ENCODE peak calls at places on chromosomes 11 and 22, in eight cellular contexts. One of them, this sample, is unnamed.

GRCh38 chr11:57792060-57792541 is 30.5 kb downstream of the CTNND1 start:
- DNase-seq in HuH-7: no peak
- DNase-seq in tibial nerve: peak; percentile 71
- DNase-seq in activated T-cell treated with anti-CD3 and anti-CD28 coated beads for 1 hour: peak; percentile 83
- DNase-seq in Caki2: no peak
- DNase-seq in HT-29: no peak
- DNase-seq in GM13977: peak; percentile 91
- DNase-seq in hypothalamus: peak; percentile 6
- DNase-seq in this sample: no peak

GRCh38 chr11:44005076-44005800 is 42.5 kb upstream of the ACCSL start:
- DNase-seq in HuH-7: no peak
- DNase-seq in tibial nerve: no peak
- DNase-seq in activated T-cell treated with anti-CD3 and anti-CD28 coated beads for 1 hour: no peak
- DNase-seq in Caki2: no peak
- DNase-seq in HT-29: no peak
- DNase-seq in GM13977: no peak
- DNase-seq in hypothalamus: no peak
- DNase-seq in this sample: no peak

GRCh38 chr11:27497284-27497866 is 9.2 kb downstream of the LIN7C start:
- DNase-seq in HuH-7: no peak
- DNase-seq in tibial nerve: no peak
- DNase-seq in activated T-cell treated with anti-CD3 and anti-CD28 coated beads for 1 hour: no peak
- DNase-seq in Caki2: peak; percentile 26
- DNase-seq in HT-29: peak; percentile 63
- DNase-seq in GM13977: peak; percentile 15
- DNase-seq in hypothalamus: no peak
- DNase-seq in this sample: no peak

GRCh38 chr11:78449866-78450265 is 32.2 kb upstream of the GAB2 start:
- DNase-seq in HuH-7: no peak
- DNase-seq in tibial nerve: no peak
- DNase-seq in activated T-cell treated with anti-CD3 and anti-CD28 coated beads for 1 hour: no peak
- DNase-seq in Caki2: no peak
- DNase-seq in HT-29: no peak
- DNase-seq in GM13977: no peak
- DNase-seq in hypothalamus: no peak
- DNase-seq in this sample: no peak

GRCh38 chr11:13674799-13675509 is 6.5 kb downstream of the FAR1 start:
- DNase-seq in HuH-7: no peak
- DNase-seq in tibial nerve: peak; percentile 47
- DNase-seq in activated T-cell treated with anti-CD3 and anti-CD28 coated beads for 1 hour: no peak
- DNase-seq in Caki2: no peak
- DNase-seq in HT-29: no peak
- DNase-seq in GM13977: no peak
- DNase-seq in hypothalamus: no peak
- DNase-seq in this sample: no peak

GRCh38 chr11:103537904-103538502 is 428.8 kb downstream of the DYNC2H1 start:
- DNase-seq in HuH-7: peak; percentile 4
- DNase-seq in tibial nerve: no peak
- DNase-seq in activated T-cell treated with anti-CD3 and anti-CD28 coated beads for 1 hour: no peak
- DNase-seq in Caki2: no peak
- DNase-seq in HT-29: peak; percentile 52
- DNase-seq in GM13977: peak; percentile 6
- DNase-seq in hypothalamus: no peak
- DNase-seq in this sample: no peak

GRCh38 chr11:70145841-70146240 is 57.3 kb upstream of the FADD start:
- DNase-seq in HuH-7: no peak
- DNase-seq in tibial nerve: no peak
- DNase-seq in activated T-cell treated with anti-CD3 and anti-CD28 coated beads for 1 hour: no peak
- DNase-seq in Caki2: no peak
- DNase-seq in HT-29: no peak
- DNase-seq in GM13977: no peak
- DNase-seq in hypothalamus: no peak
- DNase-seq in this sample: no peak

GRCh38 chr22:50610041-50610451 is 9.5 kb downstream of the MAPK8IP2 start:
- DNase-seq in HuH-7: no peak
- DNase-seq in tibial nerve: no peak
- DNase-seq in activated T-cell treated with anti-CD3 and anti-CD28 coated beads for 1 hour: no peak
- DNase-seq in Caki2: no peak
- DNase-seq in HT-29: no peak
- DNase-seq in GM13977: no peak
- DNase-seq in hypothalamus: no peak
- DNase-seq in this sample: no peak

GRCh38 chr11:1236316-1237127 is 13.7 kb downstream of the MUC5B start:
- DNase-seq in HuH-7: no peak
- DNase-seq in tibial nerve: no peak
- DNase-seq in activated T-cell treated with anti-CD3 and anti-CD28 coated beads for 1 hour: no peak
- DNase-seq in Caki2: no peak
- DNase-seq in HT-29: no peak
- DNase-seq in GM13977: no peak
- DNase-seq in hypothalamus: no peak
- DNase-seq in this sample: no peak

This sample was measured in epithelial cell of proximal tubule.